ENCODE peak calls at places on chromosomes 13 and 19, in nine cellular contexts. One of them, this sample, is unnamed.

GRCh38 chr13:32642316-32642715 is 56.1 kb downstream of the PDS5B start:
- DNase-seq in iPS-NIHi11: no peak
- DNase-seq in anterior cingulate cortex: no peak
- DNase-seq in midbrain: no peak
- DNase-seq in stimulated activated CD4-positive, alpha-beta T cell treated with anti-CD3 and anti-CD28 coated beads, TNF-alpha, amount 100 ng/mL, for 48 hours: no peak
- DNase-seq in cardiac muscle cell: no peak
- DNase-seq in NCI-H1105 treated with DMSO at 0.1 percent for 48 hours: no peak
- DNase-seq in SJSA1: no peak
- DNase-seq in suprapubic skin: no peak
- DNase-seq in this sample: no peak

GRCh38 chr13:47036291-47037008 is 139.6 kb upstream of the HTR2A start:
- DNase-seq in iPS-NIHi11: peak
- DNase-seq in anterior cingulate cortex: no peak
- DNase-seq in midbrain: no peak
- DNase-seq in stimulated activated CD4-positive, alpha-beta T cell treated with anti-CD3 and anti-CD28 coated beads, TNF-alpha, amount 100 ng/mL, for 48 hours: no peak
- DNase-seq in cardiac muscle cell: no peak
- DNase-seq in NCI-H1105 treated with DMSO at 0.1 percent for 48 hours: no peak
- DNase-seq in SJSA1: no peak
- DNase-seq in suprapubic skin: no peak
- DNase-seq in this sample: no peak

GRCh38 chr13:38350114-38350617 is 515 bp downstream of the UFM1 start:
- DNase-seq in iPS-NIHi11: peak
- DNase-seq in anterior cingulate cortex: no peak
- DNase-seq in midbrain: no peak
- DNase-seq in stimulated activated CD4-positive, alpha-beta T cell treated with anti-CD3 and anti-CD28 coated beads, TNF-alpha, amount 100 ng/mL, for 48 hours: peak
- DNase-seq in cardiac muscle cell: peak
- DNase-seq in NCI-H1105 treated with DMSO at 0.1 percent for 48 hours: peak
- DNase-seq in SJSA1: no peak
- DNase-seq in suprapubic skin: peak
- DNase-seq in this sample: no peak

GRCh38 chr19:2607712-2608601 is 94.5 kb downstream of the GNG7 start:
- DNase-seq in iPS-NIHi11: no peak
- DNase-seq in anterior cingulate cortex: no peak
- DNase-seq in midbrain: no peak
- DNase-seq in stimulated activated CD4-positive, alpha-beta T cell treated with anti-CD3 and anti-CD28 coated beads, TNF-alpha, amount 100 ng/mL, for 48 hours: peak
- DNase-seq in cardiac muscle cell: no peak
- DNase-seq in NCI-H1105 treated with DMSO at 0.1 percent for 48 hours: peak
- DNase-seq in SJSA1: no peak
- DNase-seq in suprapubic skin: no peak
- DNase-seq in this sample: no peak

GRCh38 chr13:40356011-40356410 is 310.4 kb downstream of the FOXO1 start:
- DNase-seq in iPS-NIHi11: no peak
- DNase-seq in anterior cingulate cortex: no peak
- DNase-seq in midbrain: no peak
- DNase-seq in stimulated activated CD4-positive, alpha-beta T cell treated with anti-CD3 and anti-CD28 coated beads, TNF-alpha, amount 100 ng/mL, for 48 hours: no peak
- DNase-seq in cardiac muscle cell: no peak
- DNase-seq in NCI-H1105 treated with DMSO at 0.1 percent for 48 hours: no peak
- DNase-seq in SJSA1: no peak
- DNase-seq in suprapubic skin: no peak
- DNase-seq in this sample: no peak

GRCh38 chr13:36476661-36477060 is 44.4 kb downstream of the CCNA1 start:
- DNase-seq in iPS-NIHi11: no peak
- DNase-seq in anterior cingulate cortex: no peak
- DNase-seq in midbrain: no peak
- DNase-seq in stimulated activated CD4-positive, alpha-beta T cell treated with anti-CD3 and anti-CD28 coated beads, TNF-alpha, amount 100 ng/mL, for 48 hours: no peak
- DNase-seq in cardiac muscle cell: no peak
- DNase-seq in NCI-H1105 treated with DMSO at 0.1 percent for 48 hours: no peak
- DNase-seq in SJSA1: no peak
- DNase-seq in suprapubic skin: no peak
- DNase-seq in this sample: no peak

GRCh38 chr19:52274191-52274590 is 4.8 kb downstream of the ZNF766 start:
- DNase-seq in iPS-NIHi11: no peak
- DNase-seq in anterior cingulate cortex: no peak
- DNase-seq in midbrain: no peak
- DNase-seq in stimulated activated CD4-positive, alpha-beta T cell treated with anti-CD3 and anti-CD28 coated beads, TNF-alpha, amount 100 ng/mL, for 48 hours: no peak
- DNase-seq in cardiac muscle cell: no peak
- DNase-seq in NCI-H1105 treated with DMSO at 0.1 percent for 48 hours: no peak
- DNase-seq in SJSA1: no peak
- DNase-seq in suprapubic skin: no peak
- DNase-seq in this sample: no peak

GRCh38 chr13:32636711-32637110 is 50.5 kb downstream of the PDS5B start:
- DNase-seq in iPS-NIHi11: no peak
- DNase-seq in anterior cingulate cortex: no peak
- DNase-seq in midbrain: no peak
- DNase-seq in stimulated activated CD4-positive, alpha-beta T cell treated with anti-CD3 and anti-CD28 coated beads, TNF-alpha, amount 100 ng/mL, for 48 hours: no peak
- DNase-seq in cardiac muscle cell: no peak
- DNase-seq in NCI-H1105 treated with DMSO at 0.1 percent for 48 hours: no peak
- DNase-seq in SJSA1: no peak
- DNase-seq in suprapubic skin: no peak
- DNase-seq in this sample: no peak

GRCh38 chr13:29935309-29935981 is 85.0 kb upstream of the UBL3 start:
- DNase-seq in iPS-NIHi11: no peak
- DNase-seq in anterior cingulate cortex: no peak
- DNase-seq in midbrain: no peak
- DNase-seq in stimulated activated CD4-positive, alpha-beta T cell treated with anti-CD3 and anti-CD28 coated beads, TNF-alpha, amount 100 ng/mL, for 48 hours: peak
- DNase-seq in cardiac muscle cell: no peak
- DNase-seq in NCI-H1105 treated with DMSO at 0.1 percent for 48 hours: no peak
- DNase-seq in SJSA1: no peak
- DNase-seq in suprapubic skin: no peak
- DNase-seq in this sample: peak